ENCODE peak calls at places on chromosomes 13 and 19, in four cellular contexts. One of them, this sample, is unnamed.

GRCh38 chr19:58386576-58387337 is at the start of gene RPS5:
- DNase-seq in choroid plexus epithelial cell: peak
- DNase-seq in upper lobe of left lung: peak
- DNase-seq in kidney: peak
- DNase-seq in this sample: peak

GRCh38 chr13:50593228-50593627 is 250.3 kb downstream of the DLEU7 start:
- DNase-seq in choroid plexus epithelial cell: no peak
- DNase-seq in upper lobe of left lung: no peak
- DNase-seq in kidney: no peak
- DNase-seq in this sample: no peak

GRCh38 chr13:27952931-27953670 is 16.0 kb downstream of the CDX2 start:
- DNase-seq in choroid plexus epithelial cell: no peak
- DNase-seq in upper lobe of left lung: no peak
- DNase-seq in kidney: no peak
- DNase-seq in this sample: peak

GRCh38 chr13:99572921-99573320 is 71.6 kb downstream of the TM9SF2 start:
- DNase-seq in choroid plexus epithelial cell: no peak
- DNase-seq in upper lobe of left lung: no peak
- DNase-seq in kidney: no peak
- DNase-seq in this sample: no peak

GRCh38 chr13:49859568-49859967 is 67.1 kb upstream of the KPNA3 start:
- DNase-seq in choroid plexus epithelial cell: peak
- DNase-seq in upper lobe of left lung: no peak
- DNase-seq in kidney: no peak
- DNase-seq in this sample: no peak

GRCh38 chr19:58568731-58569130 is 4.4 kb downstream of the MZF1 start:
- DNase-seq in choroid plexus epithelial cell: no peak
- DNase-seq in upper lobe of left lung: no peak
- DNase-seq in kidney: peak
- DNase-seq in this sample: no peak

GRCh38 chr19:17725422-17726078 is 6.3 kb downstream of the MAP1S start:
- DNase-seq in choroid plexus epithelial cell: no peak
- DNase-seq in upper lobe of left lung: no peak
- DNase-seq in kidney: no peak
- DNase-seq in this sample: no peak

GRCh38 chr13:69474286-69474685 is 633.3 kb upstream of the ATXN8OS start:
- DNase-seq in choroid plexus epithelial cell: no peak
- DNase-seq in upper lobe of left lung: no peak
- DNase-seq in kidney: no peak
- DNase-seq in this sample: no peak

GRCh38 chr19:11267316-11268085 is 5.2 kb upstream of the DOCK6 start:
- DNase-seq in choroid plexus epithelial cell: no peak
- DNase-seq in upper lobe of left lung: no peak
- DNase-seq in kidney: no peak
- DNase-seq in this sample: no peak

GRCh38 chr13:33146843-33147611 is 130.8 kb downstream of the KL start:
- DNase-seq in choroid plexus epithelial cell: no peak
- DNase-seq in upper lobe of left lung: no peak
- DNase-seq in kidney: no peak
- DNase-seq in this sample: peak

GRCh38 chr13:42547615-42548014 is 26.3 kb upstream of the TNFSF11 start:
- DNase-seq in choroid plexus epithelial cell: no peak
- DNase-seq in upper lobe of left lung: no peak
- DNase-seq in kidney: no peak
- DNase-seq in this sample: no peak

GRCh38 chr19:38251564-38252051 is 4.6 kb downstream of the PPP1R14A start:
- DNase-seq in choroid plexus epithelial cell: no peak
- DNase-seq in upper lobe of left lung: no peak
- DNase-seq in kidney: peak
- DNase-seq in this sample: no peak

GRCh38 chr13:51534075-51534817 is 50.0 kb upstream of the WDFY2 start:
- DNase-seq in choroid plexus epithelial cell: no peak
- DNase-seq in upper lobe of left lung: no peak
- DNase-seq in kidney: no peak
- DNase-seq in this sample: no peak

GRCh38 chr13:88450515-88450914 is 779.3 kb downstream of the SLITRK5 start:
- DNase-seq in choroid plexus epithelial cell: no peak
- DNase-seq in upper lobe of left lung: no peak
- DNase-seq in kidney: no peak
- DNase-seq in this sample: no peak

GRCh38 chr13:62137629-62138405 is 722.2 kb upstream of the PCDH20 start:
- DNase-seq in choroid plexus epithelial cell: no peak
- DNase-seq in upper lobe of left lung: no peak
- DNase-seq in kidney: no peak
- DNase-seq in this sample: no peak

GRCh38 chr13:100356889-100357288 is 231.7 kb downstream of the GGACT start:
- DNase-seq in choroid plexus epithelial cell: peak
- DNase-seq in upper lobe of left lung: no peak
- DNase-seq in kidney: no peak
- DNase-seq in this sample: no peak

GRCh38 chr13:48750588-48751383 is 97.1 kb downstream of the CYSLTR2 start:
- DNase-seq in choroid plexus epithelial cell: peak
- DNase-seq in upper lobe of left lung: no peak
- DNase-seq in kidney: no peak
- DNase-seq in this sample: no peak

GRCh38 chr19:55454787-55455243 is 6.6 kb downstream of the ISOC2 start:
- DNase-seq in choroid plexus epithelial cell: peak
- DNase-seq in upper lobe of left lung: no peak
- DNase-seq in kidney: no peak
- DNase-seq in this sample: peak

GRCh38 chr19:38003427-38004099 is 96.6 kb downstream of the SIPA1L3 start:
- DNase-seq in choroid plexus epithelial cell: peak
- DNase-seq in upper lobe of left lung: no peak
- DNase-seq in kidney: peak
- DNase-seq in this sample: no peak

GRCh38 chr13:40095695-40096356 is 440.4 kb downstream of the COG6 start:
- DNase-seq in choroid plexus epithelial cell: no peak
- DNase-seq in upper lobe of left lung: no peak
- DNase-seq in kidney: no peak
- DNase-seq in this sample: no peak

GRCh38 chr13:80157261-80157942 is 183.5 kb downstream of the SPRY2 start:
- DNase-seq in choroid plexus epithelial cell: peak
- DNase-seq in upper lobe of left lung: no peak
- DNase-seq in kidney: no peak
- DNase-seq in this sample: no peak

GRCh38 chr19:51259348-51260245 is 8.7 kb downstream of the SIGLECL1 start:
- DNase-seq in choroid plexus epithelial cell: peak
- DNase-seq in upper lobe of left lung: no peak
- DNase-seq in kidney: no peak
- DNase-seq in this sample: peak

GRCh38 chr13:64855506-64855905 is 2374.6 kb downstream of the PCDH9 start:
- DNase-seq in choroid plexus epithelial cell: peak
- DNase-seq in upper lobe of left lung: no peak
- DNase-seq in kidney: no peak
- DNase-seq in this sample: no peak

GRCh38 chr19:17686592-17687042 is 1.5 kb downstream of the UNC13A start:
- DNase-seq in choroid plexus epithelial cell: peak
- DNase-seq in upper lobe of left lung: peak
- DNase-seq in kidney: peak
- DNase-seq in this sample: no peak

GRCh38 chr13:99993660-99994455 is 12.3 kb downstream of the ZIC2 start:
- DNase-seq in choroid plexus epithelial cell: peak
- DNase-seq in upper lobe of left lung: peak
- DNase-seq in kidney: no peak
- DNase-seq in this sample: no peak

GRCh38 chr13:95362666-95363065 is 61.4 kb upstream of the ABCC4 start:
- DNase-seq in choroid plexus epithelial cell: no peak
- DNase-seq in upper lobe of left lung: no peak
- DNase-seq in kidney: no peak
- DNase-seq in this sample: no peak

GRCh38 chr19:19361075-19361594 is 40.5 kb downstream of the MAU2 start:
- DNase-seq in choroid plexus epithelial cell: peak
- DNase-seq in upper lobe of left lung: no peak
- DNase-seq in kidney: peak
- DNase-seq in this sample: peak

GRCh38 chr13:50450279-50450678 is 393.2 kb downstream of the DLEU7 start:
- DNase-seq in choroid plexus epithelial cell: no peak
- DNase-seq in upper lobe of left lung: no peak
- DNase-seq in kidney: no peak
- DNase-seq in this sample: no peak

GRCh38 chr19:13103961-13104847 is 1.5 kb upstream of the LYL1 start:
- DNase-seq in choroid plexus epithelial cell: no peak
- DNase-seq in upper lobe of left lung: peak
- DNase-seq in kidney: peak
- DNase-seq in this sample: peak

GRCh38 chr13:22648325-22648758 is 532.4 kb upstream of the SGCG start:
- DNase-seq in choroid plexus epithelial cell: no peak
- DNase-seq in upper lobe of left lung: no peak
- DNase-seq in kidney: peak
- DNase-seq in this sample: no peak

GRCh38 chr19:55442372-55443044 is 592 bp downstream of the SHISA7 start:
- DNase-seq in choroid plexus epithelial cell: no peak
- DNase-seq in upper lobe of left lung: peak
- DNase-seq in kidney: no peak
- DNase-seq in this sample: no peak

GRCh38 chr13:112069063-112069726 is 2.2 kb downstream of the SOX1 start:
- DNase-seq in choroid plexus epithelial cell: no peak
- DNase-seq in upper lobe of left lung: no peak
- DNase-seq in kidney: no peak
- DNase-seq in this sample: no peak

GRCh38 chr13:99363391-99363790 is 56.2 kb upstream of the GPR183 start:
- DNase-seq in choroid plexus epithelial cell: no peak
- DNase-seq in upper lobe of left lung: no peak
- DNase-seq in kidney: no peak
- DNase-seq in this sample: no peak

GRCh38 chr19:54209748-54210494 is 9.3 kb downstream of the RPS9 start:
- DNase-seq in choroid plexus epithelial cell: peak
- DNase-seq in upper lobe of left lung: no peak
- DNase-seq in kidney: peak
- DNase-seq in this sample: no peak

GRCh38 chr13:95349267-95349666 is 48.0 kb upstream of the ABCC4 start:
- DNase-seq in choroid plexus epithelial cell: peak
- DNase-seq in upper lobe of left lung: no peak
- DNase-seq in kidney: no peak
- DNase-seq in this sample: no peak

GRCh38 chr19:1354496-1355257 is 29.0 kb upstream of the NDUFS7 start:
- DNase-seq in choroid plexus epithelial cell: peak
- DNase-seq in upper lobe of left lung: peak
- DNase-seq in kidney: peak
- DNase-seq in this sample: peak
- TF ChIP-seq CTCF in choroid plexus epithelial cell: no peak
- TF ChIP-seq CTCF in upper lobe of left lung: no peak
- TF ChIP-seq CTCF in kidney: peak
- TF ChIP-seq CTCF in this sample: no peak

GRCh38 chr19:43599635-43600295 is 3.4 kb downstream of the ZNF576 start:
- DNase-seq in choroid plexus epithelial cell: no peak
- DNase-seq in upper lobe of left lung: no peak
- DNase-seq in kidney: no peak
- DNase-seq in this sample: no peak
- TF ChIP-seq CTCF in choroid plexus epithelial cell: no peak
- TF ChIP-seq CTCF in upper lobe of left lung: no peak
- TF ChIP-seq CTCF in kidney: no peak
- TF ChIP-seq CTCF in this sample: no peak

GRCh38 chr13:46289260-46289955 is 77.7 kb downstream of the LRRC63 start:
- DNase-seq in choroid plexus epithelial cell: no peak
- DNase-seq in upper lobe of left lung: no peak
- DNase-seq in kidney: no peak
- DNase-seq in this sample: no peak

GRCh38 chr13:46286972-46287371 is 75.2 kb downstream of the LRRC63 start:
- DNase-seq in choroid plexus epithelial cell: no peak
- DNase-seq in upper lobe of left lung: no peak
- DNase-seq in kidney: no peak
- DNase-seq in this sample: no peak

DNA sequence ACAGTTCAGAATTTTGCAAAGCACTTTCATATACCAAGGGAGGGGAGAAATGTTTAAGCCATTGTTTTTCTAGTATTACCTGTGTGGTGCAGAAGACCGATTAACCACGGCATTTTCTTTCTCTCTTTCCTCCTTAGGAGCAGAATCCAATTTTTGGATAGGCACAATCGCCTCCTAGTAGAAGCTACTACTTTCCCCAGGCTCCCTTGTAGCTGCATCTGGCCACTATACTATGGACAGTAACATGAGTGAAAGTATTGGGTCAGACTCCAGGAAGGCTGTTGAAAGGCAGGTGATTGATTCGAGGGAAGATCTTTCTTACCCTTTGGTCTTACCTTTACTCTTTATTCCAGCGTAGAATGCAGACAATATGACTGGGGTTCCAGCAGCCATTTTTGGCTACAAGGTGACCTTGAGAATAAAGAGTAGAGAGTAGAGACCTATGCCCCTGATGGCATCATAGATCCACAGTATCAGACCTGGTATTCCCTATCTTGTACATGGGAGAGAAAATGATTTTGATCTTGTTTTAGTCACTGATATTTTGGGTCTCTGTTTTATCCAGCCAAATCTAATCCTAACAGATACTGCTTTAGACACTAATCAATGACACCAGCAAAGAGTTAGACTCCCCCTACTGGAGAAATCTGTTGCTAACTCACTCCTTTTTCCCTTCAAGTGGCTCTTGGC is 77.0 kb downstream of the LRRC63 start:
- DNase-seq in choroid plexus epithelial cell: peak
- DNase-seq in upper lobe of left lung: no peak
- DNase-seq in kidney: no peak
- DNase-seq in this sample: peak
- TF ChIP-seq CTCF in choroid plexus epithelial cell: peak
- TF ChIP-seq CTCF in upper lobe of left lung: peak
- TF ChIP-seq CTCF in kidney: peak
- TF ChIP-seq CTCF in this sample: peak

GRCh38 chr19:45191324-45191845 is 12.8 kb downstream of the BLOC1S3 start:
- DNase-seq in choroid plexus epithelial cell: no peak
- DNase-seq in upper lobe of left lung: no peak
- DNase-seq in kidney: no peak
- DNase-seq in this sample: no peak

GRCh38 chr19:45186509-45187334 is 8.1 kb downstream of the BLOC1S3 start:
- DNase-seq in choroid plexus epithelial cell: peak
- DNase-seq in upper lobe of left lung: no peak
- DNase-seq in kidney: no peak
- DNase-seq in this sample: no peak

GRCh38 chr19:45184115-45184514 is 5.5 kb downstream of the BLOC1S3 start:
- DNase-seq in choroid plexus epithelial cell: no peak
- DNase-seq in upper lobe of left lung: no peak
- DNase-seq in kidney: no peak
- DNase-seq in this sample: no peak

GRCh38 chr19:45189971-45190370 is 11.4 kb downstream of the BLOC1S3 start:
- DNase-seq in choroid plexus epithelial cell: no peak
- DNase-seq in upper lobe of left lung: no peak
- DNase-seq in kidney: no peak
- DNase-seq in this sample: no peak

DNA sequence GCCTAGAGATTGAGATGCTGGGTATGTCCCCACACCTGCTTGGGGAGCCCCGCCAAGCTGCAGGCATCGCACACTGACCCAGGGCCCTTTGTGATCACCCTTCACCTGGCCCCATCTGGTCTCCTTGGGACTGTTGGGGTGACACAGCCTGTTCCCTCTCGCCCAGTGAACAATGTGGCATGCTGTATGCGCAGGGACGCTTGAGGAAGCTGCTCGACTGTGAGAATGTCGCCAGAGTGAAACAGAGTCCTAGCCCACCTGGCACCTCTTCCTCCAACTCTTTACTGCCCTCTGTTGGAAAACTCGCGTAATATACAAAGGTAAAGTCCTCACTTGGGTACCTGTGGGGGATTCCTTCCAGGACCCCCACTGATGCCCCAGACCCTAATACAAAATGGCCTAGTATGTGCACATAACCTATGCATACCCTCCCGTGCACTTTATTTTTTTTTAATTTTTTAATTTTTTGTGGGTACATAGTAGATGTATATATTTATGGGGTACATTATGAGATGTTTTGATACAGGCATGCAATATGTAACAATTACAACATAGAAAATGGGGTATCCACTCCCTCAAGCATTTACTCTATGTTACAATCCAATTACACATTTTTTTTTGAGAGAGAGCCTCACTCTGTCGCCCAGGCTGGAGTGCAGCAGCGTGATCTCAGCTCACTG is 9.0 kb downstream of the BLOC1S3 start:
- DNase-seq in choroid plexus epithelial cell: peak
- DNase-seq in upper lobe of left lung: no peak
- DNase-seq in kidney: no peak
- DNase-seq in this sample: peak
- TF ChIP-seq CTCF in choroid plexus epithelial cell: peak
- TF ChIP-seq CTCF in upper lobe of left lung: peak
- TF ChIP-seq CTCF in kidney: peak
- TF ChIP-seq CTCF in this sample: peak

This sample was measured in GM10248.